ENCODE peak calls at places on chromosome 3, in four cellular contexts. D is tibial artery, V is uterus, M is ovary. Y is an unnamed sample. For H3K4me1, the result is how much of the 10 kb centered on the place peaks cover.

GRCh38 chr3:64908292-64908691 is 220.5 kb upstream of the ADAMTS9 start:
- DNase-seq in V (no peak), M (no peak), D (no peak), Y (peak)

GRCh38 chr3:178562869-178563232 is 26.6 kb downstream of the KCNMB2 start:
- DNase-seq in D (no peak), M (no peak), V (no peak), Y (no peak)

GRCh38 chr3:197507081-197507480 is 48.7 kb downstream of the BDH1 start:
- DNase-seq in D (no peak), M (no peak), V (no peak), Y (no peak)

GRCh38 chr3:72342450-72342849 is 505.8 kb downstream of the SHQ1 start:
- DNase-seq in V (no peak), D (peak), M (no peak), Y (no peak)

GRCh38 chr3:65545429-65545828 is 493.3 kb downstream of the MAGI1 start:
- DNase-seq in D (no peak), V (no peak), M (no peak), Y (no peak)

GRCh38 chr3:187252311-187252710 is 39.2 kb downstream of the MASP1 start:
- DNase-seq in V (no peak), M (no peak), D (no peak), Y (no peak)

GRCh38 chr3:144039661-144040060 is 68.0 kb downstream of the DIPK2A start:
- DNase-seq in V (no peak), M (no peak), D (no peak), Y (no peak)

GRCh38 chr3:20361000-20361399 is 175.0 kb upstream of the SGO1 start:
- DNase-seq in D (no peak), M (no peak), V (no peak), Y (no peak)

GRCh38 chr3:161266731-161267150 is 45.6 kb downstream of the NMD3 start:
- DNase-seq in V (no peak), M (no peak), D (no peak), Y (no peak)

GRCh38 chr3:170641510-170642236 is 55.8 kb upstream of the SLC7A14 start:
- DNase-seq in M (no peak), D (no peak), V (no peak), Y (no peak)

GRCh38 chr3:176978441-176978840 is 218.8 kb downstream of the TBL1XR1 start:
- DNase-seq in D (no peak), M (no peak), V (no peak), Y (no peak)

GRCh38 chr3:155308831-155309230 is 15.3 kb upstream of the STRIT1 start:
- DNase-seq in M (no peak), V (no peak), D (no peak), Y (no peak)

GRCh38 chr3:143302638-143303171 is 183.1 kb downstream of the CHST2 start:
- DNase-seq in M (no peak), D (peak), V (no peak), Y (peak)

GRCh38 chr3:171876651-171877272 is 33.6 kb downstream of the TMEM212 start:
- DNase-seq in V (no peak), M (no peak), D (no peak), Y (no peak)
- H3K4me1 ChIP-seq in V (under half), M (under half), D (under half), Y (under half)

GRCh38 chr3:12961726-12962036 is 111.5 kb downstream of the IQSEC1 start:
- DNase-seq in V (no peak), D (no peak), M (no peak), Y (no peak)
- H3K4me1 ChIP-seq in V (under half), D (under half), M (half or more), Y (half or more)

GRCh38 chr3:125398952-125399351 is 23.8 kb upstream of the ZNF148 start:
- DNase-seq in D (no peak), V (no peak), M (no peak), Y (no peak)

GRCh38 chr3:125406070-125406469 is 30.9 kb upstream of the ZNF148 start:
- DNase-seq in D (no peak), V (no peak), M (no peak), Y (no peak)

GRCh38 chr3:125403789-125404188 is 28.7 kb upstream of the ZNF148 start:
- DNase-seq in D (no peak), V (no peak), M (no peak), Y (no peak)

GRCh38 chr3:125401402-125401801 is 26.3 kb upstream of the ZNF148 start:
- DNase-seq in D (no peak), M (no peak), V (no peak), Y (no peak)
- H3K4me1 ChIP-seq in D (under half), M (under half), V (under half), Y (under half)

DNA sequence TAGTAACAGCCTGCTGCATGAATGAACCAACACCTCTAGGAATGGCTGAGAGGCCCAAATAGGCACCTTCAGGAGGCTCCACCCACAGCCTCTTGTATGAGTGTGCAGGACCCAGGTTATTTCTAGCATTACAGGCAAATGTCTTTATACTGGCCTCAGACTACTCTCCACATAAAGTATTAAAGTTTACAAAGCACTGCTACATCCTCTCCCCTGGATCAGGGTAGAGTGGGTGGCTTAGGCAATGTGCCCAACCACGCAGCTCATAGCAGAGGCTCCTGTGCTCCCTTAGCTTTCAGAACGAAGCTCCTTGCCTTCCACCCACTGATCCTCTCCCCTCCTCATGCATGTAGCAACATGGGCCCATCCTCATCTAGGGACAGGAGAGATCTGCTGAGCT is 16.3 kb downstream of the TMEM43 start:
- DNase-seq in M (no peak), D (no peak), V (no peak), Y (no peak)
- H3K4me1 ChIP-seq in M (under half), D (under half), V (under half), Y (under half)

GRCh38 chr3:185766645-185767323 is 58.1 kb downstream of the IGF2BP2 start:
- DNase-seq in V (no peak), M (no peak), D (no peak), Y (no peak)

GRCh38 chr3:185767324-185767688 is 57.5 kb downstream of the IGF2BP2 start:
- DNase-seq in M (no peak), D (no peak), V (no peak), Y (no peak)

GRCh38 chr3:185764168-185764988 is 60.5 kb downstream of the IGF2BP2 start:
- DNase-seq in D (no peak), M (no peak), V (no peak), Y (no peak)

GRCh38 chr3:185770071-185770470 is 54.8 kb downstream of the IGF2BP2 start:
- DNase-seq in M (no peak), D (no peak), V (no peak), Y (no peak)
- H3K4me1 ChIP-seq in M (under half), D (under half), V (under half), Y (under half)

DNA sequence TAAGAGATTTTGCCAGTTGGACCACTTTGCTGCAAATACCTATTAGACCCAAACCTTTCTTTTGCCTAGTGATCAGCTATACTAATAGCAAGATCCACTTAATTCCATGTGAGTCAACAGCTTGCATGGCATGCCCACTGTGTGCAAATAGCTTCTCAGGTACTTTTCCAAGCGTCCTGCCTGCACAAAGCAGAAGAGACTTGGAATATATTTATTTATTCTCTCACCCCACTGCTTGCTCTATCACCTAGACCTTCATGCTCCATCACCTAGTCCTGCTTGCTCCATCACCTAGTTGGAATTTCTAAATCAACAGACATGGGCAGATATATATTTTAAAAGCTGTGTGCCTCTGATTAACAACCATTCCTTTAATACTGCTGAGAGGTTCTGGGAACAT is 47.6 kb downstream of the MBNL1 start:
- DNase-seq in V (no peak), M (no peak), D (no peak), Y (no peak)
- H3K4me1 ChIP-seq in V (under half), M (under half), D (under half), Y (half or more)

Y was measured in heart right ventricle.